ENCODE peak calls at places on chromosome 20, in seven cellular contexts. U is endothelial cell; G is A549; O is PC-3; D is bronchial epithelial cell; S is CD4-positive, alpha-beta T cell; R is neural crest cell. M is an unnamed sample.

GRCh38 chr20:21052241-21052640 is 53.9 kb downstream of the LINC00237 start:
- DNase-seq in U (no peak), G (no peak), O (no peak), D (no peak), S (no peak), R (no peak), M (no peak)

GRCh38 chr20:48257833-48258232 is 472.6 kb upstream of the SULF2 start:
- DNase-seq in U (no peak), G (no peak), O (no peak), D (no peak), S (no peak), R (no peak), M (no peak)

GRCh38 chr20:6502999-6503398 is 264.5 kb upstream of the BMP2 start:
- DNase-seq in U (no peak), G (no peak), O (no peak), D (no peak), S (no peak), R (no peak), M (no peak)

GRCh38 chr20:58420798-58421496 is 31.9 kb downstream of the VAPB start:
- DNase-seq in U (no peak), G (peak), O (peak), D (peak), S (no peak), R (no peak), M (no peak)

GRCh38 chr20:35319206-35320197 is 27.3 kb upstream of the FAM83C start:
- DNase-seq in U (no peak), G (peak), O (peak), D (peak), S (no peak), R (no peak), M (no peak)

GRCh38 chr20:7723284-7723683 is 217.0 kb downstream of the HAO1 start:
- DNase-seq in U (no peak), G (no peak), O (peak), D (peak), S (no peak), R (no peak), M (no peak)

GRCh38 chr20:63577317-63577894 is 3.4 kb upstream of the HELZ2 start:
- DNase-seq in U (no peak), G (no peak), O (no peak), D (no peak), S (no peak), R (no peak), M (no peak)

GRCh38 chr20:14807224-14807623 is 469.8 kb upstream of the FLRT3 start:
- DNase-seq in U (no peak), G (no peak), O (no peak), D (no peak), S (no peak), R (no peak), M (no peak)

GRCh38 chr20:49446808-49447207 is 35.7 kb downstream of the KCNB1 start:
- DNase-seq in U (peak), G (no peak), O (no peak), D (no peak), S (no peak), R (peak), M (no peak)

GRCh38 chr20:39210331-39211074 is 248.4 kb downstream of the DHX35 start:
- DNase-seq in U (no peak), G (no peak), O (no peak), D (no peak), S (no peak), R (no peak), M (no peak)

GRCh38 chr20:56458227-56458821 is 10.1 kb upstream of the RTF2 start:
- DNase-seq in U (no peak), G (no peak), O (no peak), D (no peak), S (no peak), R (no peak), M (no peak)

GRCh38 chr20:57662313-57663240 is 42.4 kb upstream of the ZBP1 start:
- DNase-seq in U (no peak), G (no peak), O (no peak), D (no peak), S (no peak), R (no peak), M (no peak)

GRCh38 chr20:35306931-35307517 is 14.8 kb upstream of the FAM83C start:
- DNase-seq in U (peak), G (peak), O (peak), D (peak), S (no peak), R (peak), M (peak)

GRCh38 chr20:49552007-49552406 is 15.9 kb downstream of the PTGIS start:
- DNase-seq in U (no peak), G (no peak), O (no peak), D (no peak), S (no peak), R (no peak), M (no peak)

GRCh38 chr20:47357296-47358051 is 975 bp upstream of the ZMYND8 start:
- DNase-seq in U (peak), G (peak), O (peak), D (peak), S (peak), R (peak), M (peak)

GRCh38 chr20:62588458-62589149 is 53.7 kb upstream of the SLCO4A1 start:
- DNase-seq in U (no peak), G (no peak), O (peak), D (no peak), S (no peak), R (no peak), M (no peak)

GRCh38 chr20:64129146-64129782 is 21.9 kb upstream of the NPBWR2 start:
- DNase-seq in U (no peak), G (no peak), O (no peak), D (no peak), S (no peak), R (no peak), M (no peak)

GRCh38 chr20:44734938-44735337 is 10.7 kb upstream of the KCNK15 start:
- DNase-seq in U (peak), G (peak), O (peak), D (peak), S (no peak), R (no peak), M (peak)

GRCh38 chr20:45945678-45946148 is 11.2 kb downstream of the PCIF1 start:
- DNase-seq in U (no peak), G (no peak), O (no peak), D (no peak), S (no peak), R (no peak), M (no peak)

GRCh38 chr20:56429496-56429895 is 17.4 kb downstream of the CASS4 start:
- DNase-seq in U (no peak), G (no peak), O (no peak), D (peak), S (no peak), R (no peak), M (no peak)

GRCh38 chr20:58449703-58450138 is 60.7 kb downstream of the VAPB start:
- DNase-seq in U (no peak), G (no peak), O (no peak), D (no peak), S (no peak), R (no peak), M (no peak)

GRCh38 chr20:49812463-49813304 is at the start of gene SLC9A8:
- DNase-seq in U (peak), G (peak), O (peak), D (peak), S (peak), R (peak), M (peak)

GRCh38 chr20:64131406-64131805 is 24.0 kb upstream of the NPBWR2 start:
- DNase-seq in U (no peak), G (peak), O (peak), D (peak), S (no peak), R (no peak), M (peak)

GRCh38 chr20:51132286-51132810 is 109.4 kb upstream of the KCNG1 start:
- DNase-seq in U (no peak), G (no peak), O (peak), D (no peak), S (no peak), R (no peak), M (peak)

GRCh38 chr20:58645277-58645968 is 5.7 kb upstream of the STX16 start:
- DNase-seq in U (no peak), G (no peak), O (peak), D (peak), S (no peak), R (no peak), M (peak)

GRCh38 chr20:17888044-17888443 is 80.5 kb downstream of the SNX5 start:
- DNase-seq in U (no peak), G (no peak), O (peak), D (peak), S (no peak), R (no peak), M (no peak)

GRCh38 chr20:33835773-33836172 is 24.6 kb downstream of the CHMP4B start:
- DNase-seq in U (no peak), G (no peak), O (no peak), D (no peak), S (no peak), R (no peak), M (no peak)

GRCh38 chr20:20034486-20034885 is 17.3 kb downstream of the NAA20 start:
- DNase-seq in U (no peak), G (no peak), O (no peak), D (no peak), S (no peak), R (no peak), M (no peak)

GRCh38 chr20:51529758-51530157 is 12.8 kb downstream of the NFATC2 start:
- DNase-seq in U (no peak), G (no peak), O (no peak), D (no peak), S (peak), R (no peak), M (no peak)

GRCh38 chr20:10370091-10370887 is 63.7 kb downstream of the MKKS start:
- DNase-seq in U (no peak), G (peak), O (no peak), D (no peak), S (no peak), R (no peak), M (peak)

GRCh38 chr20:45993197-45993951 is 15.3 kb upstream of the MMP9 start:
- DNase-seq in U (no peak), G (peak), O (peak), D (peak), S (no peak), R (no peak), M (peak)

GRCh38 chr20:57880155-57880648 is 170.4 kb upstream of the PMEPA1 start:
- DNase-seq in U (no peak), G (no peak), O (no peak), D (no peak), S (no peak), R (no peak), M (no peak)

GRCh38 chr20:51084598-51084997 is 61.7 kb upstream of the KCNG1 start:
- DNase-seq in U (no peak), G (no peak), O (no peak), D (no peak), S (no peak), R (no peak), M (no peak)

GRCh38 chr20:1468117-1468624 is 1.5 kb upstream of the NSFL1C start:
- DNase-seq in U (no peak), G (no peak), O (no peak), D (no peak), S (no peak), R (no peak), M (no peak)

GRCh38 chr20:1466211-1467081 is at the start of gene NSFL1C:
- DNase-seq in U (peak), G (peak), O (peak), D (peak), S (peak), R (peak), M (peak)

GRCh38 chr20:1465470-1466210 is 1.0 kb downstream of the NSFL1C start:
- DNase-seq in U (no peak), G (no peak), O (peak), D (peak), S (no peak), R (no peak), M (no peak)

GRCh38 chr20:1467355-1468116 is 887 bp upstream of the NSFL1C start:
- DNase-seq in U (peak), G (no peak), O (no peak), D (no peak), S (no peak), R (no peak), M (peak)

DNA sequence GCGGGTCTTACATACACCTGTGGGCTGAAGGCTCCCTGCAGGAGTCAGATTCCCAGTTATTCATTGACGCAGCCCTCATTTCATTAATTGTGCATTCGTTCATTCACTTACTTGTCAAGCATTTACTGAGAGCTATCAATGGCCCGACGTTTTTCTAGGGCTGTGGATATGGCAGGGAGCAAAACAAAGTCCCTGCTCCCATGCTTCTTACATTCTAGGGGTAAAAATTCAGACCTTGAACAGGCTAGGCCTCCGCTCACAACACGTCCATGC is 369 bp upstream of the NSFL1C start:
- DNase-seq in U (no peak), G (no peak), O (no peak), D (no peak), S (no peak), R (no peak), M (no peak)
- TF ChIP-seq CTCF in U (no peak), G (no peak), O (peak), D (no peak), S (no peak), R (no peak), M (no peak)

GRCh38 chr20:36340593-36340990 is 34.5 kb downstream of the DLGAP4 start:
- DNase-seq in U (no peak), G (no peak), O (peak), D (no peak), S (no peak), R (no peak), M (no peak)

GRCh38 chr20:36342316-36342715 is 36.2 kb downstream of the DLGAP4 start:
- DNase-seq in U (no peak), G (no peak), O (no peak), D (no peak), S (no peak), R (no peak), M (no peak)

GRCh38 chr20:36342721-36343120 is 36.6 kb downstream of the DLGAP4 start:
- DNase-seq in U (no peak), G (no peak), O (no peak), D (no peak), S (no peak), R (no peak), M (no peak)

GRCh38 chr20:36339646-36340592 is 33.8 kb downstream of the DLGAP4 start:
- DNase-seq in U (no peak), G (no peak), O (no peak), D (no peak), S (no peak), R (no peak), M (no peak)

DNA sequence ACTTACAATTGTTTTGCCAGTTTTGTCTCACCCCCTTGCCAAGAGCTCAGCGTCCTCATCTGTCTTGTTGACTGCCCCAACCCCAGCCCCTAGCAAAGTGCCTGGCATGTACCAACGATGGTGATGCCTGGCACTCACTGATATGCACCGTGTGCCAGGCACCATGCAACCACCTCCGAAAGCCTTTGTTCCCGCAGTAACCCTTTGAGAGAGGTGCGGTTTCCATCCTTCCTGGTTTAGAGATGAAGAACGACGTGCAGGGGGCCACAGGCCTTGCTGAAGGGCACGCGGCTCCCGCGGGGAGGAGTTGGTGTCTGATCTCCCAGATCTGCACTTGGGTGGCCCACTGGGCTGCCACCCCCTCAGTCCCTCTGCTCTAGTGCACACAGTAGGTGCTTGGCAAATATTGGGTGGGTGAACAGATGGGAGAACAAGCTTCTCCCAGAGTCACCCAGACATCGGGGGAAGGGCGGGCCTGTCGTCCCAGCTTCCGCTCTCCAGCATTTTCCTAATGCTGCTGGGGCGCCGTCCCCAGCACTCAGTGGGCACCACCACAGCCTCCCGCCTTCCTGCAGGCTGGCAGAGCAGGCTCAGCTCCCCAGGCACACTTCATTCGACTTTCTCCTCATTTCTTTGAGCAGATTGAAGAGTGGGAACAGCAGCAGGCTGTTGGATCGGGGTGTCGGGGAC is 35.3 kb downstream of the DLGAP4 start:
- DNase-seq in U (no peak), G (no peak), O (no peak), D (no peak), S (no peak), R (no peak), M (no peak)
- TF ChIP-seq CTCF in U (no peak), G (no peak), O (no peak), D (no peak), S (no peak), R (no peak), M (no peak)

DNA sequence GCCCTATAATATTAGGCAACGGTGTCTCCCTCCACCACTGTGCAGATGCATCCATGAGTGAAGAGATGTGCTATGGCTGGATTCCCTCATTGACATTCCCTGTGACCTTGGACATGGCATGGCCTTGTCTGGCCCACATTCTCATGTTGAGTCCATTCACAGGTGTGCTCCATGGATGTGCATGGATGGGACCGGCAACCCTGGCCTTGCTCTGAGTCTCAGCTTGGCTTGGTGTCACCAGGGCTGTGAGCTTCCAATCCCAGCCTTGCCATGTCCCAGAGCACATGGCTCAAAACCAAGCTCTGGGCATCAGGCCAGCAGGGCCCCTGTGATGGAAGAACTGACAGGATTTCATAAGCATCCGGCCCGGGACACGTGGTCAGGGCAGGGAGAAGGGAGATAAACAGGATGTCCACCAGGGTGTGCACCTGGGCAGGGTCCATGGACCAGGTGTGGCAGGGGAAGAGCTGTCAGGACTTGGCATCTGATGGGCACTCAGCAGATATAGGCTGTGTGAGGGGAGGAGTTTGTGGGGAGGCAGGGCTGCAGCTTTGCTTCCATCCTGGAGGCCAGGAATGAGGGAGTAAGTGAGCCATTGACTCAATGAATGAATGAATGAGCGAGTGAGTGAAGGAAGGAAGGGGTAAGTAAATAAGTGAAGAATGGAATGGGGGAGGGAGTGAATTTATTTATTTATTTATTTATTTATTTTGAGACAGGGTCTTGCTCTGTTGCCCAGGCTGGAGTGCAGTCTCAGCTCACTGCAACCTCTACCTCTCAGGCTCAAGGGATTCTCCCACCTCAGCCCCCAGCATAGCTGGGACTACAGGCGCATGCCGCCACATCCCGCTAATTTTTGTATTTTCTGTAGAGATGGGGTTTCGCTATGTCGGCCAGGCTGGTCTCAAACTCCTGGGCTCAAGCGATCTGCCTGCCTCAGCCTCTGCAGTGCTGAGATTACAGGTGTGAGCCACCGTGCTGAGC is 15.7 kb downstream of the NRSN2 start:
- DNase-seq in U (no peak), G (peak), O (peak), D (peak), S (no peak), R (no peak), M (peak)
- TF ChIP-seq CTCF in U (no peak), G (peak), O (peak), D (peak), S (no peak), R (no peak), M (peak)

GRCh38 chr20:61482901-61483300 is 230.8 kb downstream of the CDH4 start:
- DNase-seq in U (no peak), G (no peak), O (no peak), D (no peak), S (no peak), R (no peak), M (no peak)

GRCh38 chr20:61478094-61478493 is 226.0 kb downstream of the CDH4 start:
- DNase-seq in U (no peak), G (no peak), O (no peak), D (no peak), S (no peak), R (no peak), M (no peak)

GRCh38 chr20:61478611-61479305 is 226.7 kb downstream of the CDH4 start:
- DNase-seq in U (no peak), G (no peak), O (no peak), D (no peak), S (no peak), R (no peak), M (no peak)

GRCh38 chr20:61482425-61482887 is 230.4 kb downstream of the CDH4 start:
- DNase-seq in U (no peak), G (no peak), O (no peak), D (peak), S (no peak), R (no peak), M (no peak)

GRCh38 chr20:61480158-61480825 is 228.2 kb downstream of the CDH4 start:
- DNase-seq in U (no peak), G (no peak), O (no peak), D (no peak), S (no peak), R (no peak), M (no peak)
- TF ChIP-seq CTCF in U (no peak), G (peak), O (no peak), D (no peak), S (no peak), R (no peak), M (no peak)

DNA sequence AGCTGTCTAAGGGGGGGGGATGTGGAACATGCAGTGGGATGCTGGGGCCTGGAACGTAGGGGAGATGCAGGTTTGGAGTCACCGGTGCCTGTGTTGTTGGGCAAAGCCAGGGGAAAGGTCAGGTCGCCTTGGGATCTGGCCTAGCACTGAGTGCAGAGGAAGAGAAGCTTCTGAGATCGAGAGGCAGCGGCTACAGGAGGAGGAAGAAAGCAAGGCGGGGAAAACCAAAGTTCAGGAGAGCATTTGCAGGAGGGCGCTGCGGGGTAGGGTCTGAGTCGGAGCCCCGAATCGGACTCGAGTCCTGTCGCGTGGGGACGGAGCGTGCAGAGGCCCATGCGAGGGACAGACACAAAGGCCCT is 1.0 kb upstream of the PLCG1 start:
- DNase-seq in U (no peak), G (no peak), O (no peak), D (no peak), S (no peak), R (no peak), M (no peak)
- TF ChIP-seq CTCF in U (no peak), G (no peak), O (no peak), D (no peak), S (no peak), R (no peak), M (no peak)

GRCh38 chr20:59992531-59992930 is 34.3 kb downstream of the CDH26 start:
- DNase-seq in U (no peak), G (peak), O (peak), D (peak), S (no peak), R (no peak), M (no peak)
- TF ChIP-seq CTCF in U (no peak), G (peak), O (peak), D (no peak), S (no peak), R (no peak), M (peak)